ENCODE peak calls at places on chromosomes 5 and 9, in five cellular contexts. V, L, T, N and I are unnamed samples. For H3K4me1, the result is how much of the 10 kb centered on the place peaks cover.

GRCh38 chr9:75918909-75919308 is 28.4 kb downstream of the PCSK5 start:
- DNase-seq in V (no peak), L (no peak), T (no peak), N (no peak), I (no peak)

GRCh38 chr5:10701567-10702039 is 59.4 kb downstream of the DAP start:
- DNase-seq in V (no peak), L (peak), T (no peak), N (no peak), I (no peak)

GRCh38 chr9:95215368-95215898 is 102.1 kb downstream of the FANCC start:
- DNase-seq in V (no peak), L (no peak), T (no peak), N (no peak), I (no peak)

GRCh38 chr9:28678097-28678496 is 1104.8 kb upstream of the C9orf72 start:
- DNase-seq in V (no peak), L (no peak), T (no peak), N (no peak), I (no peak)

GRCh38 chr5:33049845-33050244 is 338.7 kb downstream of the NPR3 start:
- DNase-seq in V (no peak), L (peak), T (no peak), N (peak), I (peak)

GRCh38 chr5:139708877-139709586 is 60.9 kb downstream of the CXXC5 start:
- DNase-seq in V (peak), L (peak), T (peak), N (no peak), I (peak)

GRCh38 chr5:58940446-58940845 is 357.6 kb downstream of the RAB3C start:
- DNase-seq in V (no peak), L (no peak), T (no peak), N (no peak), I (no peak)

GRCh38 chr9:109143881-109144562 is 23.0 kb downstream of the FRRS1L start:
- DNase-seq in V (no peak), L (peak), T (no peak), N (peak), I (no peak)

GRCh38 chr5:6432206-6432605 is 16.5 kb upstream of the UBE2QL1 start:
- DNase-seq in V (no peak), L (no peak), T (no peak), N (no peak), I (no peak)

GRCh38 chr5:120684749-120685415 is 220.8 kb downstream of the PRR16 start:
- DNase-seq in V (no peak), L (peak), T (no peak), N (no peak), I (no peak)

GRCh38 chr9:137630126-137630525 is 11.3 kb downstream of the EHMT1 start:
- DNase-seq in V (no peak), L (no peak), T (no peak), N (no peak), I (no peak)

GRCh38 chr5:93278876-93279275 is 302.1 kb downstream of the NR2F1-AS1 start:
- DNase-seq in V (no peak), L (no peak), T (no peak), N (no peak), I (no peak)

GRCh38 chr9:98101868-98102273 is 17.2 kb downstream of the TRIM14 start:
- DNase-seq in V (peak), L (no peak), T (no peak), N (no peak), I (peak)

GRCh38 chr5:98510111-98510510 is 263.4 kb upstream of the RGMB start:
- DNase-seq in V (no peak), L (no peak), T (no peak), N (no peak), I (no peak)

GRCh38 chr5:171601266-171601881 is 181.9 kb downstream of the FGF18 start:
- DNase-seq in V (no peak), L (no peak), T (no peak), N (no peak), I (no peak)

GRCh38 chr9:71819115-71819739 is 50.9 kb upstream of the CEMIP2 start:
- DNase-seq in V (peak), L (peak), T (no peak), N (no peak), I (no peak)

GRCh38 chr9:8857330-8858249 is 1058.0 kb upstream of the DMAC1 start:
- DNase-seq in V (no peak), L (no peak), T (peak), N (no peak), I (peak)

GRCh38 chr5:53003144-53003543 is 14.0 kb downstream of the ITGA2 start:
- DNase-seq in V (no peak), L (no peak), T (no peak), N (no peak), I (no peak)

GRCh38 chr9:114844766-114845165 is 38.9 kb upstream of the TNFSF15 start:
- DNase-seq in V (no peak), L (no peak), T (no peak), N (no peak), I (no peak)

GRCh38 chr9:131585375-131585774 is 40.1 kb downstream of the PRRT1B start:
- DNase-seq in V (peak), L (no peak), T (no peak), N (no peak), I (no peak)

GRCh38 chr5:38051711-38052508 is 206.4 kb upstream of the EGFLAM start:
- DNase-seq in V (no peak), L (peak), T (peak), N (no peak), I (no peak)

GRCh38 chr9:85516976-85517637 is 224.6 kb downstream of the AGTPBP1 start:
- DNase-seq in V (no peak), L (no peak), T (no peak), N (no peak), I (no peak)

GRCh38 chr5:163505049-163505474 is 357 bp upstream of the MAT2B start:
- DNase-seq in V (no peak), L (no peak), T (no peak), N (no peak), I (no peak)

GRCh38 chr5:163504091-163504931 is 1.1 kb upstream of the MAT2B start:
- DNase-seq in V (peak), L (peak), T (peak), N (no peak), I (no peak)

GRCh38 chr5:163505475-163506457 is at the start of gene MAT2B:
- DNase-seq in V (peak), L (peak), T (peak), N (peak), I (peak)

GRCh38 chr5:163508753-163509152 is 3.3 kb downstream of the MAT2B start:
- DNase-seq in V (no peak), L (no peak), T (no peak), N (no peak), I (no peak)

DNA sequence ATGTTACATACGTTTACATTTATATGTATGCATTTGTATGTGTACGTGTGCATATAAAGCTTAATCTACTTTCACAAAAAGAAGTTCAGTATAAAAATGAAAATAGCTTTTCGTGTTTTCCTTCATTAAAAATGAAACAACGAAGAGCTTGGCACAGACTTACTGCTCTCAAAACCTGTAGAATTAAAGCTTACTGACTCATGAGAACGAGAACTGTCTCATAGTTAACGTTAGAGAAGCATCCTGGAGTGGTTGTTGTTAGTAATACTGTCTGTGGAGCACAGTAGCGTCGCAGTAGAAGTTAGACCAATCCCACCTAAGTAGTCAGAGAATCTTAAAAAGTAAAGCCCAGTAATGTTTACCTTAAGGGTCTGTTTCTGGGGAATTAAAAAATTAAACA is 1.3 kb downstream of the MAT2B start:
- DNase-seq in V (no peak), L (peak), T (no peak), N (no peak), I (no peak)
- H3K4me1 ChIP-seq in V (under half), L (under half), T (under half), N (under half), I (under half)

GRCh38 chr5:172686539-172687390 is 45.7 kb downstream of the NEURL1B start:
- DNase-seq in V (no peak), L (no peak), T (no peak), N (no peak), I (peak)
- H3K4me1 ChIP-seq in V (under half), L (under half), T (under half), N (under half), I (under half)

GRCh38 chr9:23750808-23751207 is 75.2 kb downstream of the ELAVL2 start:
- DNase-seq in V (no peak), L (no peak), T (no peak), N (no peak), I (no peak)

GRCh38 chr9:23751614-23752013 is 74.4 kb downstream of the ELAVL2 start:
- DNase-seq in V (no peak), L (no peak), T (no peak), N (no peak), I (no peak)

GRCh38 chr9:23752859-23753258 is 73.2 kb downstream of the ELAVL2 start:
- DNase-seq in V (no peak), L (no peak), T (no peak), N (no peak), I (no peak)

DNA sequence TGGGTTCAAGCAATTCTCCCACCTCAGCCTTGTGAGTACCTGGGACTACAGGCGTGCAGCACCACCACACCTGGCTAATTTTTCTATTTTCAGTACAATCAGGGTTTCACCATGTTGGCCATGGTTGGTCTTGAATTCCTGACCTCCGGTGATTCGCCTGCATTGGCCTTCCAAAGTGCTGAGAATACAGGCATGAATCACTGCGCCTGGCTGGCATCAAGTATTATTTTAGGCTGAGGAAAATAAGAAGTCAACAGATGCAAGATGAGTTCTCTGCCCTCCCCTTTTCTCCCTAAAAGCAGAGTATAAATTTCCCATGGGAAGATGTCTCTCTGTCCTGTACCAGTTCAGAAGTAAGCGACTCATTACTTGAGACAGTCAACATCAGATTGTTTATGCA is 71.5 kb downstream of the ELAVL2 start:
- DNase-seq in V (no peak), L (no peak), T (no peak), N (no peak), I (no peak)
- H3K4me1 ChIP-seq in V (under half), L (under half), T (under half), N (under half), I (under half)

GRCh38 chr9:127915801-127916664 is 808 bp downstream of the ST6GALNAC4 start:
- DNase-seq in V (peak), L (no peak), T (peak), N (no peak), I (peak)
- H3K4me1 ChIP-seq in V (under half), L (under half), T (under half), N (under half), I (under half)